ENCODE peak calls at places on chromosome 2, in seven cellular contexts. S is AG09309, Y is GM20000, K is OCI-LY7, F is MM.1S, J is left lung, Z is epithelial cell of esophagus. O is an unnamed sample.
A peak's percentile ranks its signal among the peaks of the same experiment; 100 is the strongest.

GRCh38 chr2:176088048-176088936 is 4.2 kb upstream of the HOXD13 start:
- DNase-seq in S (no peak), Y (no peak), K (no peak), F (peak; percentile 51), J (peak; percentile 85), Z (peak; percentile 43), O (peak; percentile 76)

GRCh38 chr2:16625201-16625729 is 40.4 kb downstream of the CYRIA start:
- DNase-seq in S (no peak), Y (no peak), K (peak; percentile 83), F (no peak), J (peak; percentile 82), Z (no peak), O (no peak)

GRCh38 chr2:120005834-120006521 is 6.9 kb upstream of the EPB41L5 start:
- DNase-seq in S (no peak), Y (peak; percentile 65), K (peak; percentile 65), F (peak; percentile 58), J (no peak), Z (peak; percentile 72), O (peak; percentile 52)

GRCh38 chr2:45288532-45288931 is 279.3 kb upstream of the SIX2 start:
- DNase-seq in S (no peak), Y (no peak), K (no peak), F (no peak), J (no peak), Z (no peak), O (no peak)

GRCh38 chr2:190846746-190847145 is 33.9 kb upstream of the GLS start:
- DNase-seq in S (no peak), Y (no peak), K (no peak), F (no peak), J (no peak), Z (peak; percentile 73), O (no peak)

GRCh38 chr2:10544252-10544651 is 96.1 kb upstream of the ODC1 start:
- DNase-seq in S (no peak), Y (no peak), K (no peak), F (no peak), J (no peak), Z (no peak), O (no peak)

GRCh38 chr2:86750240-86750839 is 30.2 kb downstream of the RMND5A start:
- DNase-seq in S (no peak), Y (no peak), K (peak; percentile 9), F (no peak), J (no peak), Z (no peak), O (no peak)

GRCh38 chr2:148965596-148966431 is 72.7 kb upstream of the LYPD6B start:
- DNase-seq in S (no peak), Y (no peak), K (peak; percentile 24), F (no peak), J (no peak), Z (no peak), O (no peak)

GRCh38 chr2:240567137-240567871 is 980 bp upstream of the RNPEPL1 start:
- DNase-seq in S (no peak), Y (no peak), K (no peak), F (no peak), J (no peak), Z (peak; percentile 33), O (no peak)

GRCh38 chr2:148565272-148565894 is 79.2 kb upstream of the EPC2 start:
- DNase-seq in S (no peak), Y (no peak), K (no peak), F (no peak), J (no peak), Z (no peak), O (no peak)

GRCh38 chr2:230723363-230723762 is 10.7 kb downstream of the CAB39 start:
- DNase-seq in S (no peak), Y (no peak), K (no peak), F (no peak), J (no peak), Z (peak; percentile 50), O (no peak)

GRCh38 chr2:191860760-191861466 is 14.0 kb upstream of the CAVIN2 start:
- DNase-seq in S (no peak), Y (no peak), K (no peak), F (no peak), J (no peak), Z (no peak), O (no peak)

GRCh38 chr2:183964565-183964964 is 633.8 kb upstream of the ZNF804A start:
- DNase-seq in S (no peak), Y (no peak), K (no peak), F (no peak), J (no peak), Z (no peak), O (no peak)

GRCh38 chr2:17911491-17912260 is 33.2 kb downstream of the KCNS3 start:
- DNase-seq in S (no peak), Y (no peak), K (no peak), F (no peak), J (no peak), Z (no peak), O (no peak)

GRCh38 chr2:42298132-42298531 is 62.9 kb downstream of the COX7A2L start:
- DNase-seq in S (no peak), Y (no peak), K (no peak), F (no peak), J (no peak), Z (no peak), O (no peak)

DNA sequence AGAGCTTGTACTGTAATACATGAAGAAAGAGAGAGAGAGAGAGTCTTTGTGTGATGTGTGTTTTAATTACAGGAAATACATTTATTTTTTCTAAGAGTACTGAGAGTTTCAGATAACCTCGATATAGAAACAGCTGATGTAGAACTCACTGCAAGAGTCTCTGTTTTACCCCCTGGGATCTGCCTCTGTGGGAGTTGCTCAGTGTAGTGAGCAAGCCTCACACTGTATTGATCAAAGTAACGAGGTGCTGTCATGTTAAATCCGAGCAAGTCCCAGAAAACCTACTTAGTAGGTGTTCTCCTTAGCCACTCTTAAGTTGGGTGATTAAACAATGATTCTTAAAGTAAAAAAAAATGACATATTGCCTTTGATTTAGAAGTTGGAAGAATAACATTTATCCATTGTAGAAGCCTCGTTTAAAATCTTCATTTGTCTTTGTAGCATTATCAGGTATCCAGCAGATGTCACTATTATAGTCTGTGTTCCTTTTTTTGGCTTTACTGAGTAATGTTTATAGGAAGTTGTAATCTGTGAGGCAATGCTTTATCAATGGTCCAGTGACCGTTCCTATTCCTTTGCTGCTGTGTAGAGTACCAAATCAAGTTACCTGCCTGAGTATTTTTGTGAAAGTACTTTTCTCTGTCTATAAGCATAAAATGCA is 219.0 kb downstream of the MYO3B start:
- DNase-seq in S (no peak), Y (peak; percentile 11), K (peak; percentile 10), F (peak; percentile 28), J (no peak), Z (peak; percentile 14), O (peak; percentile 25)
- TF ChIP-seq CTCF in S (no peak), Y (peak; percentile 22), K (peak; percentile 71), F (peak; percentile 48), J (no peak), Z (peak; percentile 38), O (no peak)

GRCh38 chr2:202494856-202495604 is 118.9 kb downstream of the BMPR2 start:
- DNase-seq in S (no peak), Y (no peak), K (no peak), F (no peak), J (no peak), Z (no peak), O (no peak)

GRCh38 chr2:202488671-202489070 is 112.5 kb downstream of the BMPR2 start:
- DNase-seq in S (no peak), Y (no peak), K (no peak), F (no peak), J (no peak), Z (no peak), O (no peak)

GRCh38 chr2:202494300-202494699 is 118.2 kb downstream of the BMPR2 start:
- DNase-seq in S (no peak), Y (no peak), K (no peak), F (no peak), J (no peak), Z (peak; percentile 30), O (no peak)

GRCh38 chr2:202490479-202490878 is 114.4 kb downstream of the BMPR2 start:
- DNase-seq in S (no peak), Y (no peak), K (no peak), F (no peak), J (no peak), Z (no peak), O (no peak)

GRCh38 chr2:202491514-202491913 is 115.4 kb downstream of the BMPR2 start:
- DNase-seq in S (no peak), Y (no peak), K (no peak), F (no peak), J (no peak), Z (peak; percentile 9), O (no peak)
- TF ChIP-seq CTCF in S (no peak), Y (no peak), K (peak; percentile 44), F (no peak), J (no peak), Z (peak; percentile 15), O (no peak)

DNA sequence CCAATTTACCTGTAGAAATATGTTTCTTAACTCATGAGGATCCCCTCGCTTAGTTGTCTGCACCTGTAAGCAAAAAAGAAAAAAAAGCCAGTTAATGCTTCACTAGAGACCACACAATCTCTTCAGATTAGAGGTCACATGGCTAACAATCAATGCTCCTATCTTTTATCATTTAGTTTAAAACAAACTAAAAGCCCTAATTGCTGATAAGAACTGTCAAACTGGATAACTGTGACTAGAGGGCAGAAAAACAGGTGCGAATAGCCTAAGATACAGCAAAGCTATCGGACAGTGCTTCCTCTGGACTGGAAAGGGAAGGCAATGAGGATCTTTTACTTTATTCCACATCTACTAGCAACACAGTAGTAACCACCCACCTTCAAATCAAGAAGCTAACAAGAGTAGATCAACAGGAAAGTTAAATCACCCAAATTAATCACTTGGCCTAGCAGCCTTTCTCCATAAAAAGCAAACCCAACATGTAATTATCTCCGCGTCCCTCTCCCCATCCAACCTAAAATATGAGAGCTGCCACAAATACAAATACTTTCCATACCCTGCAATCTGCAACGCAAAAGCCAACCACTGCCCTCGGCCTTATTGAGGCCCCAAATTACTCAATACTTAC is 734 bp downstream of the SLC25A12 start:
- DNase-seq in S (no peak), Y (no peak), K (peak; percentile 5), F (no peak), J (no peak), Z (no peak), O (no peak)
- TF ChIP-seq CTCF in S (no peak), Y (no peak), K (peak; percentile 4), F (no peak), J (no peak), Z (no peak), O (no peak)

GRCh38 chr2:7672027-7672684 is 754.9 kb downstream of the RNF144A start:
- DNase-seq in S (no peak), Y (peak; percentile 34), K (peak; percentile 52), F (peak; percentile 22), J (no peak), Z (peak; percentile 54), O (peak; percentile 23)
- TF ChIP-seq CTCF in S (peak; percentile 44), Y (peak; percentile 58), K (peak; percentile 96), F (peak; percentile 92), J (peak; percentile 77), Z (peak; percentile 62), O (peak; percentile 47)

GRCh38 chr2:239225921-239226561 is 174.8 kb downstream of the HDAC4 start:
- DNase-seq in S (peak; percentile 63), Y (no peak), K (no peak), F (no peak), J (no peak), Z (no peak), O (no peak)
- TF ChIP-seq CTCF in S (no peak), Y (no peak), K (no peak), F (no peak), J (no peak), Z (no peak), O (no peak)

GRCh38 chr2:131151398-131151797 is 46.3 kb downstream of the PLEKHB2 start:
- DNase-seq in S (no peak), Y (no peak), K (no peak), F (no peak), J (no peak), Z (no peak), O (no peak)
- TF ChIP-seq CTCF in S (no peak), Y (no peak), K (no peak), F (no peak), J (no peak), Z (no peak), O (no peak)

O was measured in GM13976.